ENCODE peak calls at places on chromosomes 12 and 14, in nine cellular contexts. L, A, B, W, R, S, Y, C and J are unnamed samples.

GRCh38 chr12:12975322-12976077 is 23.5 kb upstream of the GPRC5D start:
- DNase-seq in L (no peak), A (no peak), B (no peak), W (peak), R (peak), S (peak), Y (peak), C (peak), J (peak)

GRCh38 chr12:56487448-56488040 is 417 bp downstream of the GLS2 start:
- DNase-seq in L (no peak), A (no peak), B (no peak), W (peak), R (no peak), S (no peak), Y (no peak), C (no peak), J (no peak)

GRCh38 chr12:50192908-50193307 is 25.7 kb upstream of the CERS5 start:
- DNase-seq in L (no peak), A (no peak), B (no peak), W (no peak), R (no peak), S (peak), Y (peak), C (peak), J (peak)

GRCh38 chr12:39723831-39724230 is 104.2 kb upstream of the ABCD2 start:
- DNase-seq in L (no peak), A (no peak), B (peak), W (no peak), R (no peak), S (no peak), Y (peak), C (peak), J (peak)

GRCh38 chr14:93090826-93091583 is 24.7 kb downstream of the ITPK1 start:
- DNase-seq in L (no peak), A (peak), B (no peak), W (no peak), R (no peak), S (no peak), Y (no peak), C (no peak), J (no peak)

GRCh38 chr12:25496098-25496587 is 56.9 kb downstream of the LMNTD1 start:
- DNase-seq in L (no peak), A (no peak), B (no peak), W (no peak), R (no peak), S (peak), Y (no peak), C (peak), J (no peak)

GRCh38 chr14:92646952-92647461 is 101.4 kb downstream of the LGMN start:
- DNase-seq in L (no peak), A (no peak), B (peak), W (no peak), R (peak), S (peak), Y (peak), C (peak), J (peak)

GRCh38 chr14:50039734-50040400 is 76.5 kb downstream of the VCPKMT start:
- DNase-seq in L (no peak), A (no peak), B (no peak), W (peak), R (no peak), S (peak), Y (peak), C (peak), J (no peak)

GRCh38 chr14:76826122-76826521 is at the start of gene LRRC74A:
- DNase-seq in L (no peak), A (no peak), B (no peak), W (peak), R (no peak), S (no peak), Y (no peak), C (no peak), J (no peak)

GRCh38 chr12:73262788-73263381 is 990.7 kb downstream of the TRHDE start:
- DNase-seq in L (no peak), A (no peak), B (no peak), W (no peak), R (no peak), S (no peak), Y (no peak), C (no peak), J (no peak)

GRCh38 chr14:50520947-50521815 is 11.2 kb downstream of the MAP4K5 start:
- DNase-seq in L (no peak), A (no peak), B (peak), W (peak), R (no peak), S (peak), Y (peak), C (peak), J (peak)

GRCh38 chr14:70254476-70254961 is 65.8 kb upstream of the SLC8A3 start:
- DNase-seq in L (no peak), A (peak), B (no peak), W (peak), R (peak), S (no peak), Y (no peak), C (no peak), J (no peak)

GRCh38 chr12:632102-632696 is 31.0 kb downstream of the NINJ2 start:
- DNase-seq in L (no peak), A (no peak), B (peak), W (peak), R (peak), S (peak), Y (peak), C (peak), J (peak)

GRCh38 chr12:20524113-20524512 is 155.8 kb downstream of the PDE3A start:
- DNase-seq in L (no peak), A (no peak), B (no peak), W (no peak), R (no peak), S (no peak), Y (no peak), C (no peak), J (no peak)

GRCh38 chr12:128078311-128078851 is 188.6 kb upstream of the TMEM132C start:
- DNase-seq in L (no peak), A (no peak), B (no peak), W (no peak), R (no peak), S (no peak), Y (no peak), C (no peak), J (no peak)

GRCh38 chr12:21940549-21940948 is 677 bp downstream of the ABCC9 start:
- DNase-seq in L (no peak), A (no peak), B (no peak), W (no peak), R (no peak), S (no peak), Y (no peak), C (no peak), J (no peak)

GRCh38 chr12:91846466-91847055 is 299.1 kb downstream of the BTG1 start:
- DNase-seq in L (no peak), A (no peak), B (no peak), W (no peak), R (no peak), S (no peak), Y (no peak), C (no peak), J (no peak)

GRCh38 chr14:75294649-75295033 is 16.0 kb downstream of the FOS start:
- DNase-seq in L (no peak), A (no peak), B (no peak), W (no peak), R (no peak), S (no peak), Y (no peak), C (no peak), J (no peak)

GRCh38 chr12:45893240-45893639 is 97.1 kb downstream of the SCAF11 start:
- DNase-seq in L (no peak), A (no peak), B (no peak), W (no peak), R (no peak), S (no peak), Y (peak), C (no peak), J (no peak)

GRCh38 chr12:51721281-51721940 is 127.1 kb downstream of the FIGNL2 start:
- DNase-seq in L (peak), A (no peak), B (no peak), W (no peak), R (no peak), S (no peak), Y (no peak), C (peak), J (no peak)

GRCh38 chr12:13242926-13243325 is 46.4 kb downstream of the EMP1 start:
- DNase-seq in L (no peak), A (no peak), B (no peak), W (no peak), R (no peak), S (no peak), Y (no peak), C (no peak), J (no peak)

GRCh38 chr14:101241807-101242278 is 319.5 kb upstream of the DIO3 start:
- DNase-seq in L (no peak), A (no peak), B (no peak), W (no peak), R (no peak), S (no peak), Y (no peak), C (no peak), J (no peak)

GRCh38 chr14:38248629-38249028 is 7.3 kb downstream of the CLEC14A start:
- DNase-seq in L (no peak), A (no peak), B (no peak), W (no peak), R (no peak), S (no peak), Y (peak), C (no peak), J (no peak)

GRCh38 chr14:104715416-104715815 is 8.6 kb upstream of the ADSS1 start:
- DNase-seq in L (no peak), A (no peak), B (no peak), W (no peak), R (no peak), S (no peak), Y (no peak), C (no peak), J (no peak)

GRCh38 chr12:48795550-48796455 is 6.9 kb upstream of the ADCY6 start:
- DNase-seq in L (peak), A (peak), B (no peak), W (peak), R (peak), S (peak), Y (peak), C (peak), J (peak)

GRCh38 chr14:104678346-104678745 is 11.1 kb upstream of the INF2 start:
- DNase-seq in L (no peak), A (no peak), B (no peak), W (no peak), R (peak), S (no peak), Y (peak), C (peak), J (no peak)

GRCh38 chr12:56151672-56152131 is 685 bp upstream of the MYL6B start:
- DNase-seq in L (peak), A (peak), B (no peak), W (peak), R (peak), S (no peak), Y (no peak), C (no peak), J (no peak)

GRCh38 chr12:115227137-115227615 is 543.2 kb upstream of the TBX3 start:
- DNase-seq in L (no peak), A (no peak), B (peak), W (peak), R (no peak), S (peak), Y (peak), C (peak), J (no peak)

GRCh38 chr14:24269368-24269767 is 2.0 kb downstream of the RABGGTA start:
- DNase-seq in L (no peak), A (no peak), B (no peak), W (no peak), R (no peak), S (no peak), Y (no peak), C (no peak), J (no peak)

GRCh38 chr12:6606331-6607131 is 648 bp downstream of the CHD4 start:
- DNase-seq in L (peak), A (no peak), B (no peak), W (no peak), R (peak), S (no peak), Y (peak), C (peak), J (no peak)

GRCh38 chr12:85835417-85835809 is 796 bp downstream of the RASSF9 start:
- DNase-seq in L (no peak), A (no peak), B (no peak), W (no peak), R (no peak), S (no peak), Y (no peak), C (peak), J (no peak)

GRCh38 chr14:34211732-34212131 is 250.3 kb downstream of the SPTSSA start:
- DNase-seq in L (no peak), A (no peak), B (no peak), W (no peak), R (no peak), S (no peak), Y (no peak), C (no peak), J (no peak)

GRCh38 chr12:109169676-109170075 is 53.3 kb downstream of the ACACB start:
- DNase-seq in L (no peak), A (no peak), B (no peak), W (no peak), R (no peak), S (no peak), Y (no peak), C (no peak), J (no peak)

GRCh38 chr12:62934799-62935674 is at the start of gene PPM1H:
- DNase-seq in L (no peak), A (peak), B (no peak), W (peak), R (peak), S (peak), Y (peak), C (peak), J (peak)